ENCODE peak calls at places on chromosome 20, in ten cellular contexts. One of them, this sample, is unnamed.
A peak's percentile ranks its signal among the peaks of the same experiment; 100 is the strongest.

GRCh38 chr20:13755809-13756208 is 28.9 kb downstream of the ESF1 start:
- DNase-seq in pancreas: no peak
- DNase-seq in CD8-positive, alpha-beta T cell: no peak
- DNase-seq in coronary artery: no peak
- DNase-seq in MM.1S: no peak
- DNase-seq in HCT116: no peak
- DNase-seq in astrocyte of the spinal cord: no peak
- DNase-seq in psoas muscle: no peak
- DNase-seq in brain microvascular endothelial cell: no peak
- DNase-seq in A549: no peak
- DNase-seq in this sample: peak; percentile 31

GRCh38 chr20:18972251-18972876 is 158.8 kb downstream of the SCP2D1 start:
- DNase-seq in CD8-positive, alpha-beta T cell: no peak
- DNase-seq in HCT116: no peak
- DNase-seq in MM.1S: no peak
- DNase-seq in pancreas: no peak
- DNase-seq in coronary artery: no peak
- DNase-seq in astrocyte of the spinal cord: no peak
- DNase-seq in A549: no peak
- DNase-seq in brain microvascular endothelial cell: no peak
- DNase-seq in psoas muscle: no peak
- DNase-seq in this sample: no peak

GRCh38 chr20:47389867-47390347 is 33.4 kb upstream of the ZMYND8 start:
- DNase-seq in psoas muscle: no peak
- DNase-seq in brain microvascular endothelial cell: peak; percentile 84
- DNase-seq in MM.1S: no peak
- DNase-seq in astrocyte of the spinal cord: peak; percentile 39
- DNase-seq in coronary artery: no peak
- DNase-seq in CD8-positive, alpha-beta T cell: no peak
- DNase-seq in A549: peak; percentile 100
- DNase-seq in pancreas: no peak
- DNase-seq in HCT116: no peak
- DNase-seq in this sample: peak; percentile 50

GRCh38 chr20:50690562-50690978 is 772 bp downstream of the RIPOR3 start:
- DNase-seq in coronary artery: no peak
- DNase-seq in CD8-positive, alpha-beta T cell: no peak
- DNase-seq in psoas muscle: no peak
- DNase-seq in pancreas: no peak
- DNase-seq in A549: no peak
- DNase-seq in MM.1S: no peak
- DNase-seq in astrocyte of the spinal cord: peak; percentile 22
- DNase-seq in brain microvascular endothelial cell: no peak
- DNase-seq in HCT116: no peak
- DNase-seq in this sample: no peak

GRCh38 chr20:1118336-1119127 is at the start of gene PSMF1:
- DNase-seq in A549: peak; percentile 96
- DNase-seq in psoas muscle: peak; percentile 97
- DNase-seq in HCT116: peak; percentile 87
- DNase-seq in CD8-positive, alpha-beta T cell: peak; percentile 91
- DNase-seq in MM.1S: peak; percentile 95
- DNase-seq in pancreas: peak; percentile 95
- DNase-seq in brain microvascular endothelial cell: peak; percentile 84
- DNase-seq in astrocyte of the spinal cord: peak; percentile 90
- DNase-seq in coronary artery: peak; percentile 96
- DNase-seq in this sample: peak; percentile 94

GRCh38 chr20:43977252-43977651 is 62.6 kb downstream of the TOX2 start:
- DNase-seq in A549: no peak
- DNase-seq in psoas muscle: no peak
- DNase-seq in MM.1S: no peak
- DNase-seq in HCT116: no peak
- DNase-seq in astrocyte of the spinal cord: peak; percentile 52
- DNase-seq in pancreas: no peak
- DNase-seq in brain microvascular endothelial cell: no peak
- DNase-seq in coronary artery: no peak
- DNase-seq in CD8-positive, alpha-beta T cell: no peak
- DNase-seq in this sample: peak; percentile 72

GRCh38 chr20:60210779-60211617 is 252.8 kb downstream of the CDH26 start:
- DNase-seq in MM.1S: peak; percentile 57
- DNase-seq in pancreas: peak; percentile 38
- DNase-seq in coronary artery: no peak
- DNase-seq in A549: peak; percentile 49
- DNase-seq in astrocyte of the spinal cord: peak; percentile 63
- DNase-seq in brain microvascular endothelial cell: peak; percentile 43
- DNase-seq in psoas muscle: peak; percentile 80
- DNase-seq in HCT116: peak; percentile 23
- DNase-seq in CD8-positive, alpha-beta T cell: peak; percentile 34
- DNase-seq in this sample: peak; percentile 70

GRCh38 chr20:14566505-14566904 is 229.1 kb upstream of the FLRT3 start:
- DNase-seq in MM.1S: no peak
- DNase-seq in astrocyte of the spinal cord: no peak
- DNase-seq in A549: no peak
- DNase-seq in coronary artery: no peak
- DNase-seq in brain microvascular endothelial cell: no peak
- DNase-seq in HCT116: no peak
- DNase-seq in psoas muscle: no peak
- DNase-seq in pancreas: no peak
- DNase-seq in CD8-positive, alpha-beta T cell: no peak
- DNase-seq in this sample: no peak

GRCh38 chr20:19758888-19759331 is 852 bp downstream of the RIN2 start:
- DNase-seq in brain microvascular endothelial cell: no peak
- DNase-seq in A549: peak; percentile 56
- DNase-seq in HCT116: no peak
- DNase-seq in CD8-positive, alpha-beta T cell: no peak
- DNase-seq in psoas muscle: peak; percentile 84
- DNase-seq in coronary artery: no peak
- DNase-seq in astrocyte of the spinal cord: peak; percentile 61
- DNase-seq in MM.1S: no peak
- DNase-seq in pancreas: peak; percentile 59
- DNase-seq in this sample: peak; percentile 71

GRCh38 chr20:38747495-38748096 is 664 bp upstream of the ACTR5 start:
- DNase-seq in coronary artery: no peak
- DNase-seq in astrocyte of the spinal cord: no peak
- DNase-seq in HCT116: no peak
- DNase-seq in CD8-positive, alpha-beta T cell: no peak
- DNase-seq in MM.1S: no peak
- DNase-seq in brain microvascular endothelial cell: no peak
- DNase-seq in pancreas: no peak
- DNase-seq in A549: no peak
- DNase-seq in psoas muscle: no peak
- DNase-seq in this sample: no peak

GRCh38 chr20:51628533-51629398 is 86.2 kb upstream of the NFATC2 start:
- DNase-seq in brain microvascular endothelial cell: peak; percentile 90
- DNase-seq in coronary artery: no peak
- DNase-seq in CD8-positive, alpha-beta T cell: no peak
- DNase-seq in psoas muscle: no peak
- DNase-seq in HCT116: no peak
- DNase-seq in MM.1S: no peak
- DNase-seq in astrocyte of the spinal cord: peak; percentile 93
- DNase-seq in A549: no peak
- DNase-seq in pancreas: no peak
- DNase-seq in this sample: peak; percentile 79

GRCh38 chr20:3616250-3616649 is 46.9 kb downstream of the GFRA4 start:
- DNase-seq in astrocyte of the spinal cord: peak; percentile 33
- DNase-seq in psoas muscle: no peak
- DNase-seq in A549: no peak
- DNase-seq in brain microvascular endothelial cell: no peak
- DNase-seq in HCT116: no peak
- DNase-seq in CD8-positive, alpha-beta T cell: no peak
- DNase-seq in pancreas: peak; percentile 51
- DNase-seq in MM.1S: no peak
- DNase-seq in coronary artery: no peak
- DNase-seq in this sample: no peak

GRCh38 chr20:40748182-40748581 is 59.1 kb upstream of the MAFB start:
- DNase-seq in coronary artery: no peak
- DNase-seq in CD8-positive, alpha-beta T cell: no peak
- DNase-seq in HCT116: no peak
- DNase-seq in astrocyte of the spinal cord: no peak
- DNase-seq in psoas muscle: no peak
- DNase-seq in MM.1S: no peak
- DNase-seq in pancreas: no peak
- DNase-seq in A549: no peak
- DNase-seq in brain microvascular endothelial cell: no peak
- DNase-seq in this sample: no peak

GRCh38 chr20:41137412-41138216 is at the start of gene PLCG1:
- DNase-seq in astrocyte of the spinal cord: peak; percentile 77
- DNase-seq in CD8-positive, alpha-beta T cell: peak; percentile 54
- DNase-seq in MM.1S: peak; percentile 77
- DNase-seq in pancreas: peak; percentile 83
- DNase-seq in brain microvascular endothelial cell: peak; percentile 42
- DNase-seq in A549: peak; percentile 63
- DNase-seq in HCT116: no peak
- DNase-seq in coronary artery: peak; percentile 88
- DNase-seq in psoas muscle: peak; percentile 89
- DNase-seq in this sample: peak; percentile 64

GRCh38 chr20:37989601-37990001 is 43.7 kb downstream of the TTI1 start:
- DNase-seq in MM.1S: no peak
- DNase-seq in coronary artery: no peak
- DNase-seq in pancreas: peak; percentile 52
- DNase-seq in CD8-positive, alpha-beta T cell: no peak
- DNase-seq in brain microvascular endothelial cell: no peak
- DNase-seq in HCT116: no peak
- DNase-seq in psoas muscle: peak; percentile 57
- DNase-seq in astrocyte of the spinal cord: peak; percentile 22
- DNase-seq in A549: no peak
- DNase-seq in this sample: peak; percentile 48

GRCh38 chr20:5400164-5400762 is 83.5 kb upstream of the PROKR2 start:
- DNase-seq in CD8-positive, alpha-beta T cell: no peak
- DNase-seq in A549: no peak
- DNase-seq in brain microvascular endothelial cell: peak; percentile 48
- DNase-seq in coronary artery: no peak
- DNase-seq in MM.1S: peak; percentile 47
- DNase-seq in pancreas: no peak
- DNase-seq in astrocyte of the spinal cord: peak; percentile 24
- DNase-seq in psoas muscle: no peak
- DNase-seq in HCT116: no peak
- DNase-seq in this sample: peak; percentile 36

GRCh38 chr20:45402946-45403345 is 5.1 kb upstream of the DBNDD2 start:
- DNase-seq in HCT116: no peak
- DNase-seq in psoas muscle: no peak
- DNase-seq in A549: no peak
- DNase-seq in astrocyte of the spinal cord: peak; percentile 23
- DNase-seq in MM.1S: no peak
- DNase-seq in coronary artery: no peak
- DNase-seq in CD8-positive, alpha-beta T cell: no peak
- DNase-seq in brain microvascular endothelial cell: peak; percentile 24
- DNase-seq in pancreas: no peak
- DNase-seq in this sample: peak; percentile 47

GRCh38 chr20:5495026-5495425 is 178.3 kb upstream of the PROKR2 start:
- DNase-seq in astrocyte of the spinal cord: no peak
- DNase-seq in brain microvascular endothelial cell: no peak
- DNase-seq in CD8-positive, alpha-beta T cell: no peak
- DNase-seq in psoas muscle: no peak
- DNase-seq in MM.1S: no peak
- DNase-seq in coronary artery: no peak
- DNase-seq in HCT116: no peak
- DNase-seq in A549: no peak
- DNase-seq in pancreas: no peak
- DNase-seq in this sample: no peak

DNA sequence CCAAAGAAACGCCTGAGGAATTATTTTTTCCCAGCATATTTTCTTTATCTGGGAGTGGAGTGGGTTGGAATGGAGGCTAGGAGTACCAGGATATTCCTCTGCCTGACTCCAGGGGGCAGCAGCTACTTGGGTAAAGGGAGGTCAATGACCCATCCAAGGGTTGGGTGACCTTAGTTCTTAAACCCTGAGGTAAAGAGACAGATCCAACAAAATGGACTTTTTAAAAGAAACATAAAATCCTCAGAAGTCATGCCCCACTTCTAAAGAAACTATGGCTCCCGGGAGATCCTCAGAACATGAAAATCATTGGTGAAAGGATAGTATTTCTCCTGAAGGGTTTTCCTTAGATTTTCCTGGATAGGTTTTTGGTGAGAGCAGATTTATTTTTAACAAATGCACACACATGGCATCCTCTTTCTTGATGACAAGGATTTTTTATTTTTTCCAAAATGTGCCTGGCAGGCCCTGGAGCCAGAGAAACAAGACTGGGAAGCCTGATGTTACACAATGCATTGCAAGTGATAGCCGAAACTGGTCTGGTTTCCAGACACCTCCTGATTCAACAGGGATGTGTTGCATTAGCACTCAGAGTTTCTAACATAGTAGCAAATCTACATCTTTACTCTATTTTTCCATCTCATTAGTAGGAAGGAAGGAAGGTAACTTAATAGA is 240.9 kb upstream of the BTBD3 start:
- DNase-seq in A549: peak; percentile 65
- DNase-seq in astrocyte of the spinal cord: peak; percentile 34
- DNase-seq in psoas muscle: peak; percentile 59
- DNase-seq in HCT116: peak; percentile 6
- DNase-seq in CD8-positive, alpha-beta T cell: no peak
- DNase-seq in brain microvascular endothelial cell: peak; percentile 2
- DNase-seq in coronary artery: no peak
- DNase-seq in MM.1S: peak; percentile 45
- DNase-seq in pancreas: peak; percentile 71
- DNase-seq in this sample: peak; percentile 64
- TF ChIP-seq CTCF in A549: peak; percentile 77
- TF ChIP-seq CTCF in astrocyte of the spinal cord: peak; percentile 81
- TF ChIP-seq CTCF in psoas muscle: peak; percentile 82
- TF ChIP-seq CTCF in HCT116: peak; percentile 73
- TF ChIP-seq CTCF in CD8-positive, alpha-beta T cell: no peak
- TF ChIP-seq CTCF in brain microvascular endothelial cell: peak; percentile 91
- TF ChIP-seq CTCF in coronary artery: peak; percentile 43
- TF ChIP-seq CTCF in MM.1S: peak; percentile 83
- TF ChIP-seq CTCF in pancreas: peak; percentile 73
- TF ChIP-seq CTCF in this sample: peak; percentile 89

GRCh38 chr20:53918949-53919361 is 151.4 kb downstream of the BCAS1 start:
- DNase-seq in HCT116: no peak
- DNase-seq in CD8-positive, alpha-beta T cell: no peak
- DNase-seq in pancreas: no peak
- DNase-seq in MM.1S: no peak
- DNase-seq in A549: no peak
- DNase-seq in astrocyte of the spinal cord: no peak
- DNase-seq in coronary artery: no peak
- DNase-seq in brain microvascular endothelial cell: no peak
- DNase-seq in psoas muscle: no peak
- DNase-seq in this sample: no peak
- H3K4me3 ChIP-seq in HCT116: no peak overlapping the region
- H3K4me3 ChIP-seq in CD8-positive, alpha-beta T cell: no peak overlapping the region
- H3K4me3 ChIP-seq in pancreas: no peak overlapping the region
- H3K4me3 ChIP-seq in MM.1S: no peak overlapping the region
- H3K4me3 ChIP-seq in A549: no peak overlapping the region
- H3K4me3 ChIP-seq in astrocyte of the spinal cord: no peak overlapping the region
- H3K4me3 ChIP-seq in coronary artery: no peak overlapping the region
- H3K4me3 ChIP-seq in brain microvascular endothelial cell: no peak overlapping the region
- H3K4me3 ChIP-seq in psoas muscle: no peak overlapping the region
- H3K4me3 ChIP-seq in this sample: no peak overlapping the region

GRCh38 chr20:17651761-17652388 is 30.2 kb downstream of the RRBP1 start:
- DNase-seq in coronary artery: no peak
- DNase-seq in astrocyte of the spinal cord: no peak
- DNase-seq in pancreas: no peak
- DNase-seq in A549: peak; percentile 21
- DNase-seq in CD8-positive, alpha-beta T cell: no peak
- DNase-seq in MM.1S: peak; percentile 28
- DNase-seq in brain microvascular endothelial cell: no peak
- DNase-seq in HCT116: no peak
- DNase-seq in psoas muscle: peak; percentile 18
- DNase-seq in this sample: no peak
- TF ChIP-seq CTCF in coronary artery: no peak
- TF ChIP-seq CTCF in astrocyte of the spinal cord: no peak
- TF ChIP-seq CTCF in pancreas: no peak
- TF ChIP-seq CTCF in A549: no peak
- TF ChIP-seq CTCF in CD8-positive, alpha-beta T cell: no peak
- TF ChIP-seq CTCF in MM.1S: peak; percentile 23
- TF ChIP-seq CTCF in brain microvascular endothelial cell: no peak
- TF ChIP-seq CTCF in HCT116: no peak
- TF ChIP-seq CTCF in psoas muscle: no peak
- TF ChIP-seq CTCF in this sample: no peak

GRCh38 chr20:32363492-32363891 is 5.4 kb downstream of the ASXL1 start:
- DNase-seq in HCT116: no peak
- DNase-seq in coronary artery: no peak
- DNase-seq in pancreas: no peak
- DNase-seq in MM.1S: no peak
- DNase-seq in A549: no peak
- DNase-seq in psoas muscle: no peak
- DNase-seq in astrocyte of the spinal cord: no peak
- DNase-seq in CD8-positive, alpha-beta T cell: no peak
- DNase-seq in brain microvascular endothelial cell: no peak
- DNase-seq in this sample: no peak
- H3K4me3 ChIP-seq in HCT116: no peak overlapping the region
- H3K4me3 ChIP-seq in coronary artery: no peak overlapping the region
- H3K4me3 ChIP-seq in pancreas: no peak overlapping the region
- H3K4me3 ChIP-seq in MM.1S: no peak overlapping the region
- H3K4me3 ChIP-seq in A549: no peak overlapping the region
- H3K4me3 ChIP-seq in psoas muscle: peak overlapping the region; percentile 4
- H3K4me3 ChIP-seq in astrocyte of the spinal cord: no peak overlapping the region
- H3K4me3 ChIP-seq in CD8-positive, alpha-beta T cell: no peak overlapping the region
- H3K4me3 ChIP-seq in brain microvascular endothelial cell: no peak overlapping the region
- H3K4me3 ChIP-seq in this sample: no peak overlapping the region